ENCODE peak calls at places on chromosomes 16 and 17, in six cellular contexts. Z is stomach, M is suprapubic skin, S is breast epithelium, I is K562, N is spleen. H is an unnamed sample. For H3K4me1, the result is how much of the 10 kb centered on the place peaks cover.

GRCh38 chr17:74199306-74200092 is 4.0 kb upstream of the RPL38 start:
- DNase-seq in Z (peak), M (no peak), S (no peak), I (peak), N (peak), H (peak)

GRCh38 chr17:36221187-36221586 is 10.3 kb downstream of the CCL4L2 start:
- DNase-seq in Z (no peak), M (no peak), S (no peak), I (no peak), N (no peak), H (no peak)

GRCh38 chr16:56861092-56861610 is 3.9 kb upstream of the SLC12A3 start:
- DNase-seq in Z (no peak), M (no peak), S (no peak), I (peak), N (no peak), H (no peak)

GRCh38 chr17:34443832-34444469 is 80.9 kb upstream of the CCL1 start:
- DNase-seq in Z (no peak), M (no peak), S (no peak), I (peak), N (peak), H (no peak)

GRCh38 chr16:85398050-85398451 is 215.1 kb upstream of the GSE1 start:
- DNase-seq in Z (no peak), M (no peak), S (no peak), I (no peak), N (peak), H (no peak)

GRCh38 chr17:58402047-58402446 is 15.3 kb downstream of the RNF43 start:
- DNase-seq in Z (no peak), M (no peak), S (no peak), I (no peak), N (no peak), H (no peak)

GRCh38 chr17:81090361-81091133 is 55.6 kb downstream of the BAIAP2 start:
- DNase-seq in Z (peak), M (peak), S (no peak), I (peak), N (peak), H (peak)

GRCh38 chr17:51165680-51166197 is 472 bp upstream of the NME2 start:
- DNase-seq in Z (peak), M (no peak), S (no peak), I (peak), N (no peak), H (peak)

GRCh38 chr16:87552772-87553171 is 49.5 kb upstream of the JPH3 start:
- DNase-seq in Z (no peak), M (no peak), S (no peak), I (no peak), N (no peak), H (no peak)

GRCh38 chr16:582614-583331 is 7.1 kb upstream of the RAB40C start:
- DNase-seq in Z (peak), M (no peak), S (no peak), I (no peak), N (no peak), H (no peak)

GRCh38 chr17:41334899-41335298 is 15.7 kb downstream of the KRT33A start:
- DNase-seq in Z (no peak), M (no peak), S (no peak), I (no peak), N (no peak), H (no peak)

DNA sequence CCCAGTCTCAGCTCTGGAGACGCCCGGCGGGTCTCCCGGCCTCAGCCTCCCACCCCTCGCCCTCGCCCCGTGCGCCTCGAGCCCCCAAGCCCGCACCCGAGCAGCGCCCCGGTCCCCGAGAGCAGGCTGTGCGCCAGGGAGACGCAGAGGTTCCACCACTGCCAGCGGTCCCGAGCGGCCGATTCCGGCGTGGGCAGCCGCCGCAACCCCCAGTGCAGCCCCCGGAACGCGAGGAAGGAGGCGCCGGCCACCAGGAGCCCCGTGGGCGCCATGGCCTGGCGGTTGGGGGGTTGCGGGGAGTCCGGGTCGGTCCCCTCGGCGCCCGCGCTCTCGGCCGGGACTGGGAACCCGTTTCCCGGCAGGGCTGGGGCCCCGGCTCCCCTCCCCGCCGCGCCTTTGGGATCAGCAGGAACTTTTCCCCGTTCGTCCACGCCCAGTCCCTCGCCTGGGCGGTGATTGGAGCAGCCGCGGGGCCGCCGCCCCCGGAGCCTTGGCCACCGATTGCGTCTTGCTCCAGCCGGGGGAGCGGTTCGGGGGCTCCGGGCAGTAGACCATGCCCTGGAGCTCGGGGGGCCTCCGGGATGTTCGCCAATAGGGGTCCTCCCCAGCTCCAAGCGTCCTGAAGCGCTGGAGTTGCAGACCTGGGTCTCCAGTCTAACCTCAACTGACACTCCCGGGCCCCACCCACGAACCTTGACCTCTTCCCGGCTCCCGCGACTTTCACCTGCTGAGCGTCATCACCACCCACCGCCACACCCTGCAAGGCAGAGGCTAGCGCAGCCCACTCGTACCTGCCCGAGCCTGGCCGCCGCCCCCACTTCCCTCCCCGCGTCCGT is at the start of gene TLCD2:
- DNase-seq in Z (peak), M (no peak), S (no peak), I (peak), N (peak), H (peak)
- H3K4me3 ChIP-seq in Z (peak), M (peak), S (peak), I (peak), N (peak), H (peak)

GRCh38 chr17:1108810-1109605 is 70.8 kb downstream of the ABR start:
- DNase-seq in Z (peak), M (no peak), S (no peak), I (no peak), N (peak), H (peak)

GRCh38 chr17:1108560-1108809 is 71.3 kb downstream of the ABR start:
- DNase-seq in Z (no peak), M (no peak), S (no peak), I (no peak), N (no peak), H (no peak)

GRCh38 chr17:1109606-1110523 is 69.9 kb downstream of the ABR start:
- DNase-seq in Z (peak), M (no peak), S (no peak), I (no peak), N (peak), H (peak)

GRCh38 chr17:1107083-1107776 is 72.6 kb downstream of the ABR start:
- DNase-seq in Z (no peak), M (no peak), S (no peak), I (no peak), N (no peak), H (no peak)

GRCh38 chr17:1107777-1108559 is 71.8 kb downstream of the ABR start:
- DNase-seq in Z (no peak), M (no peak), S (no peak), I (no peak), N (peak), H (peak)
- TF ChIP-seq POLR2AphosphoS5 in Z (no peak), M (no peak), S (no peak), I (no peak), N (no peak), H (peak)

GRCh38 chr16:9103546-9103945 is 12.1 kb downstream of the HAPSTR1 start:
- DNase-seq in Z (no peak), M (no peak), S (no peak), I (no peak), N (no peak), H (no peak)
- H3K4me1 ChIP-seq in Z (half or more), M (half or more), S (under half), I (under half), N (half or more), H (half or more)

GRCh38 chr16:15988268-15989013 is 39.0 kb downstream of the ABCC1 start:
- DNase-seq in Z (no peak), M (no peak), S (no peak), I (peak), N (no peak), H (no peak)

GRCh38 chr16:15983898-15984297 is 34.5 kb downstream of the ABCC1 start:
- DNase-seq in Z (no peak), M (no peak), S (no peak), I (no peak), N (no peak), H (no peak)

GRCh38 chr16:15990902-15991301 is 41.5 kb downstream of the ABCC1 start:
- DNase-seq in Z (no peak), M (no peak), S (no peak), I (peak), N (no peak), H (no peak)

GRCh38 chr16:15985144-15985543 is 35.7 kb downstream of the ABCC1 start:
- DNase-seq in Z (no peak), M (no peak), S (no peak), I (no peak), N (no peak), H (no peak)

DNA sequence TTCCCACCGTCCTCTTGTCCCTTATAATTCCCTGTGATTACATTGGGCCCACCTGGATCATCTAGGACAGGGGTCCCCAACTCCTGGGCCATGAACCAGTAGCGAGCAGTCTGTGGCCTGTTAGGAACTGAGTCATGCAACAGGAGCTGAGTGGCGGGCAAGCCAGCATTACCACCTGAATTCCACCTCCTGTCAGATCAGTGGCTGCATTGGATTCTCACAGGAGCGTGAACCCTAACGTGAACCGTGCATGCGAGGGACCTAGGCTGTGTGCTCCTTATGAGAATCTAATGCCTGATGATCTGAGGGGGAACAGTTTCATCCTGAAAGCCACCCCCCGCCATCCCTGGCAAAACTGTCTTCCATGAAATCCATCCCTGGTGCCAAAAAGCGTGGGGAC is 36.8 kb downstream of the ABCC1 start:
- DNase-seq in Z (no peak), M (no peak), S (no peak), I (no peak), N (no peak), H (no peak)
- H3K4me3 ChIP-seq in Z (no peak), M (no peak), S (no peak), I (no peak), N (no peak), H (no peak)

GRCh38 chr17:78677303-78678219 is 100.4 kb upstream of the DNAH17 start:
- DNase-seq in Z (no peak), M (no peak), S (no peak), I (no peak), N (peak), H (no peak)

GRCh38 chr17:78678220-78678554 is 101.0 kb upstream of the DNAH17 start:
- DNase-seq in Z (no peak), M (no peak), S (no peak), I (no peak), N (peak), H (no peak)

GRCh38 chr17:78675836-78676235 is 98.6 kb upstream of the DNAH17 start:
- DNase-seq in Z (no peak), M (no peak), S (no peak), I (no peak), N (peak), H (no peak)

GRCh38 chr17:78675316-78675616 is 98.1 kb upstream of the DNAH17 start:
- DNase-seq in Z (no peak), M (no peak), S (no peak), I (no peak), N (peak), H (no peak)

GRCh38 chr17:78676415-78677302 is 99.5 kb upstream of the DNAH17 start:
- DNase-seq in Z (no peak), M (no peak), S (no peak), I (no peak), N (peak), H (no peak)
- TF ChIP-seq POLR2AphosphoS5 in Z (no peak), M (no peak), S (no peak), I (no peak), N (peak), H (no peak)

DNA sequence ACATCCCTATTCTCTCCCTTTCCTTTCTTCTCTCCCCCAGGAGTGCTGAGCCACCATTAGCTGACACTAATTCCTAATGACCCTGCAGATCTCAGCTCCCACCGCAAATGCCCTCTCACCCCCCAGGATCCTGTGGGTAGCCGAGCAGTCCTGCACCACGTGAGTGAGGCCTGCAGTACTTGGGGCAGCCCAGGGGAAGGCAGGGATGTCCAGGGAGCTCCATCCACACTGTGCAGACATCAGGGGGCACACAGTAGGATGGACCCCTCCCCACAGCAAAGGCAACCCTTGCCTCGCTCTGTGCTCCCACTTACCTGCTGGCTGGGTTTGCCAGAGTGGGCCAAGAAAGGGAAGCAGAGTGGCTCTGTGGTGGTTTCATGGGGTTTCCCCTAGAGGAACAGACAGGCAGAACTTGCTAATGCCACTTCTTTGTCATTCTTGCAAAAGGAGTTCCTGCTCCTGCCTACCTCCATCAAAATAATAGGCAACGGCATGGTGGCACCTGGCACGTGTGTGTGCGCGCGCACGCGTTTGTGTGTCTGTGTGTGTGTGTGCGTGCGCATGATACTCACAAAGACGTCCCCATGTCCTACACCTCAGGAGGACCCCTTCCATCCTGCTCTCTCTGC is 135.5 kb downstream of the GAS7 start:
- DNase-seq in Z (no peak), M (no peak), S (no peak), I (no peak), N (peak), H (no peak)
- H3K4me1 ChIP-seq in Z (under half), M (under half), S (under half), I (under half), N (under half), H (under half)

GRCh38 chr17:8072727-8073461 is 14.6 kb downstream of the ALOX12B start:
- DNase-seq in Z (no peak), M (no peak), S (no peak), I (no peak), N (peak), H (no peak)
- H3K4me3 ChIP-seq in Z (peak), M (peak), S (no peak), I (no peak), N (peak), H (no peak)

H was measured in transverse colon.